ENCODE peak calls at places on chromosome 16, in six cellular contexts. W, G, O, K, Z and E are unnamed samples.

GRCh38 chr16:30874821-30875717 is 18.8 kb downstream of the BCL7C start:
- DNase-seq in W (peak; percentile 95), G (peak; percentile 92), O (peak; percentile 94), K (peak; percentile 87), Z (peak; percentile 90), E (peak; percentile 88)

GRCh38 chr16:86665319-86665675 is 86.9 kb downstream of the FOXL1 start:
- DNase-seq in W (no peak), G (no peak), O (no peak), K (no peak), Z (no peak), E (peak; percentile 86)

GRCh38 chr16:27515874-27516353 is 33.8 kb downstream of the GTF3C1 start:
- DNase-seq in W (peak; percentile 68), G (no peak), O (peak; percentile 79), K (peak; percentile 3), Z (peak; percentile 74), E (no peak)

GRCh38 chr16:71557954-71558582 is 18.8 kb downstream of the TAT start:
- DNase-seq in W (no peak), G (no peak), O (no peak), K (no peak), Z (no peak), E (no peak)

GRCh38 chr16:24721830-24722238 is 7.6 kb upstream of the TNRC6A start:
- DNase-seq in W (no peak), G (no peak), O (no peak), K (no peak), Z (no peak), E (no peak)

GRCh38 chr16:56102159-56102798 is 89.0 kb upstream of the GNAO1 start:
- DNase-seq in W (peak; percentile 18), G (no peak), O (no peak), K (no peak), Z (no peak), E (no peak)

GRCh38 chr16:88830250-88830649 is 18.5 kb upstream of the APRT start:
- DNase-seq in W (no peak), G (no peak), O (no peak), K (no peak), Z (no peak), E (no peak)

GRCh38 chr16:30142672-30143346 is 19.8 kb upstream of the MAPK3 start:
- DNase-seq in W (peak; percentile 61), G (peak; percentile 44), O (no peak), K (no peak), Z (peak; percentile 30), E (no peak)

DNA sequence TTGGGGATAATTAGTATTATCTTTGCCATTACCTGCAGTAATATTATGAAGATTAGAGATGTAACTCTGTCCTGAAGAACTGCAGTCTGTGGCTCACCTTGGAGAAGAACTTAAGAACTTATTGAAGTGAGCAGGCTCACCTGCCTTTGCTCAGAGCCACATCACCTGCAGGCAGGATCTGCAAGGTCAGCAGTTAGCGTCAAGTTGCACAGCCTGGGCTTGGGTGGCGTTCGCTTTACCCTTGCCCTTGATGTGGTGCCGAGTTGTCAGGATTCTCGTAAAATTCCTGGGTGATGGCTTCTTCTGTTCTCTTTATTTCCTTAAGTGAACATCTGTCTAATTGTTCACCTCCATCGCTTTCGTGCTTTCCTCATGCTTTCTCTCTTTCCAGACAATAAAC is 254.2 kb downstream of the WWOX start:
- DNase-seq in W (no peak), G (no peak), O (no peak), K (no peak), Z (no peak), E (no peak)
- H3K79me1 ChIP-seq in W (no peaks in the 10 kb centered on the region), G (no peaks in the 10 kb centered on the region), O (no peaks in the 10 kb centered on the region), K (no peaks in the 10 kb centered on the region), Z (no peaks in the 10 kb centered on the region), E (no peaks in the 10 kb centered on the region)

GRCh38 chr16:20774703-20775362 is 11.0 kb downstream of the ACSM3 start:
- DNase-seq in W (peak; percentile 86), G (peak; percentile 60), O (peak; percentile 90), K (peak; percentile 44), Z (peak; percentile 92), E (peak; percentile 53)
- H3K79me1 ChIP-seq in W (no peaks in the 10 kb centered on the region), G (no peaks in the 10 kb centered on the region), O (no peaks in the 10 kb centered on the region), K (no peaks in the 10 kb centered on the region), Z (no peaks in the 10 kb centered on the region), E (no peaks in the 10 kb centered on the region)

DNA sequence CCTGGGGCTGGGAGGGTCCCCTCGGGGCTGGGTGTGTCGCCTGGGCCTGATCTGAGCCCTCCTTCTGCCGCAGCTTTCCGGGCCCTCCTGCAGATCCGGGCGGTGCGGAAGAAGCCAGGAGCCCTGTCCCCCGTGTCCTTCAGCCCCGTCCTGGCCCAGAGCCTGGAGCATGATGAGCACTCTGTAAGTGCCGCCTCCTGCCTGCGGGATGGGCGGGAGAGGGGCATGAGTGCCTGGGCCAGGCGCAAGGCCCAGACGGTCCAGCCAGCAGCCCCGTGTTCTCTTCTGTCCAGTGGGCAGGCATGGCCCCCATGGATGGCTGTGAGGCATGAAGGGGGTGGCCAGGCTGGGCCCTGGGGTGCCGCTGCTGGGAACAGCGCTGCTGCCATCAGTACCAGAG is 16.0 kb upstream of the NUDT16L1 start:
- DNase-seq in W (no peak), G (no peak), O (no peak), K (no peak), Z (no peak), E (no peak)
- H3K79me1 ChIP-seq in W (no peaks in the 10 kb centered on the region), G (peaks cover 17% of the 10 kb centered on the region), O (peaks cover 4% of the 10 kb centered on the region), K (peaks cover 6% of the 10 kb centered on the region), Z (no peaks in the 10 kb centered on the region), E (peaks cover 6% of the 10 kb centered on the region)

GRCh38 chr16:69724981-69725479 is 1.3 kb downstream of the NQO1 start:
- DNase-seq in W (peak; percentile 53), G (no peak), O (no peak), K (no peak), Z (no peak), E (no peak)
- H3K79me1 ChIP-seq in W (no peaks in the 10 kb centered on the region), G (peaks cover 18% of the 10 kb centered on the region), O (peaks cover 2% of the 10 kb centered on the region), K (no peaks in the 10 kb centered on the region), Z (no peaks in the 10 kb centered on the region), E (peaks cover 78% of the 10 kb centered on the region)

GRCh38 chr16:85622683-85623082 is 9.6 kb downstream of the GSE1 start:
- DNase-seq in W (no peak), G (peak; percentile 54), O (no peak), K (no peak), Z (no peak), E (no peak)

GRCh38 chr16:85623997-85624601 is 11.0 kb downstream of the GSE1 start:
- DNase-seq in W (no peak), G (no peak), O (no peak), K (no peak), Z (no peak), E (no peak)

GRCh38 chr16:85621698-85622433 is 8.7 kb downstream of the GSE1 start:
- DNase-seq in W (no peak), G (peak; percentile 85), O (no peak), K (no peak), Z (no peak), E (no peak)

GRCh38 chr16:85624646-85625045 is 11.5 kb downstream of the GSE1 start:
- DNase-seq in W (no peak), G (no peak), O (no peak), K (no peak), Z (no peak), E (no peak)

GRCh38 chr16:85623250-85623649 is 10.1 kb downstream of the GSE1 start:
- DNase-seq in W (no peak), G (no peak), O (no peak), K (no peak), Z (no peak), E (no peak)
- H3K79me1 ChIP-seq in W (peaks cover 31% of the 10 kb centered on the region), G (peaks cover 1% of the 10 kb centered on the region), O (peaks cover 26% of the 10 kb centered on the region), K (peaks cover 2% of the 10 kb centered on the region), Z (peaks cover 15% of the 10 kb centered on the region), E (peaks cover 89% of the 10 kb centered on the region)

GRCh38 chr16:57632568-57632967 is 4.1 kb downstream of the ADGRG1 start:
- DNase-seq in W (no peak), G (no peak), O (no peak), K (no peak), Z (no peak), E (peak; percentile 28)
- H3K79me1 ChIP-seq in W (no peaks in the 10 kb centered on the region), G (peaks cover 17% of the 10 kb centered on the region), O (no peaks in the 10 kb centered on the region), K (no peaks in the 10 kb centered on the region), Z (no peaks in the 10 kb centered on the region), E (peaks cover 5% of the 10 kb centered on the region)

GRCh38 chr16:4678596-4678995 is 14.8 kb upstream of the NUDT16L1 start:
- DNase-seq in W (no peak), G (no peak), O (no peak), K (no peak), Z (no peak), E (no peak)
- H3K79me1 ChIP-seq in W (no peaks in the 10 kb centered on the region), G (peaks cover 15% of the 10 kb centered on the region), O (peaks cover 4% of the 10 kb centered on the region), K (peaks cover 6% of the 10 kb centered on the region), Z (no peaks in the 10 kb centered on the region), E (peaks cover 6% of the 10 kb centered on the region)

DNA sequence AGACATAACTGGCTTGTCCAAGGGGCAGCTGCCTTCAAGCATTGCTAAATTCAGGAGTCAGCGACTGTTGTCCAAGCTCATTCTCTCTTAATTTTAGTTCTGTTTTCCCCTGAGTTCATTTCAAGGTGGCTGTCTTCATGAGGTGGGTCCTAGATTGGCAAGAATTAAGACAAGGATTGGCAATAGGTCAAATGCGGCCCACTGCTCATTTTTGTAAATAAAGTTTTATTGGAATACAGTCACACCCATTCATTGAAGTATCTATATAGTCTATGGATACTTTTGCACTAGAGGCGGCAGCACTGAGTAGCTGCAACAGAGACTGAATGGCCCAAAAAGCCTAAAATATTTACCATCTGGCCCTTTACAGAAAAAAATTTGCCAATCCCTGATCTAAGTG is 73.8 kb downstream of the TMEM114 start:
- DNase-seq in W (no peak), G (no peak), O (no peak), K (no peak), Z (no peak), E (no peak)
- H3K79me1 ChIP-seq in W (no peaks in the 10 kb centered on the region), G (no peaks in the 10 kb centered on the region), O (no peaks in the 10 kb centered on the region), K (no peaks in the 10 kb centered on the region), Z (no peaks in the 10 kb centered on the region), E (no peaks in the 10 kb centered on the region)

GRCh38 chr16:28585674-28586073 is 11.2 kb downstream of the SULT1A2 start:
- DNase-seq in W (no peak), G (no peak), O (no peak), K (no peak), Z (no peak), E (no peak)

GRCh38 chr16:28574925-28575324 is 21.2 kb downstream of the SGF29 start:
- DNase-seq in W (no peak), G (no peak), O (no peak), K (no peak), Z (no peak), E (no peak)

GRCh38 chr16:28575446-28576109 is 21.3 kb downstream of the SULT1A2 start:
- DNase-seq in W (no peak), G (no peak), O (no peak), K (no peak), Z (no peak), E (no peak)

GRCh38 chr16:28580726-28581315 is 16.0 kb downstream of the SULT1A2 start:
- DNase-seq in W (no peak), G (no peak), O (no peak), K (no peak), Z (no peak), E (no peak)
- H3K79me1 ChIP-seq in W (no peaks in the 10 kb centered on the region), G (no peaks in the 10 kb centered on the region), O (no peaks in the 10 kb centered on the region), K (peaks cover 2% of the 10 kb centered on the region), Z (no peaks in the 10 kb centered on the region), E (no peaks in the 10 kb centered on the region)

DNA sequence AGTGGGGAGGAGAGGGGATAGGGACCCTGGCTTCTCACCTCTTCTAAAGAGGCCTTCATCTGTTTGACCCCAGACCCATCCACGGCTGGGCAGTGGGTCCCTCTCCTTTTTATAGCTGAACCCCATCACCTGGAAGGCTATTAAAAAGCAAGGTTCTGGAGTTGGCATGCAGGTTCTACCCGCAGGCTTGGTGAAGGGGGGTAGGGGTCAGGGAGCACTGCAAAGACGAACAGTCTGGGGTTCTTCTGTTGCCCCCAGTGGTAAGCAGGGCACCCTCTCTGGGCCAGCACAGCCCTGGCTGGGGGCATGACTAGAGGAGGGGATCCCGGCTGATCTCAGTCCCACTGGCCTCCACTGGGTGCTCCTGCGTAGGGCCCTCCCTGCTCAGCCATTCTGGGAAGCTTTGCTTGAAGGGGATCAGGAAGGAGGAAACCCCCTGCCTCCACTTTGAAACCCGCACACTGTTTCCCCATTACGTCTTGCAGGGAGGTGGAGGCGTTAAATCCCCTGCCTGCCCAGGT is 13.6 kb downstream of the CMIP start:
- DNase-seq in W (no peak), G (no peak), O (no peak), K (no peak), Z (no peak), E (no peak)
- H3K79me1 ChIP-seq in W (peaks cover 72% of the 10 kb centered on the region), G (no peaks in the 10 kb centered on the region), O (peaks cover 52% of the 10 kb centered on the region), K (peaks cover 13% of the 10 kb centered on the region), Z (no peaks in the 10 kb centered on the region), E (peaks cover 58% of the 10 kb centered on the region)